ENCODE peak calls at places on chromosomes 7 and 10, in six cellular contexts. L is RWPE1, H is transverse colon, G is ovary, K is activated B cell treated with CpG ODN at 0.5 μM for 24 hours, T is fibroblast of lung. W is an unnamed sample.

GRCh38 chr7:135817576-135817975 is 69.0 kb upstream of the FAM180A start:
- DNase-seq in L (no peak), H (no peak), G (no peak), K (no peak), T (no peak), W (no peak)

GRCh38 chr7:28407643-28408042 is 4.7 kb upstream of the CREB5 start:
- DNase-seq in L (peak; percentile 46), H (peak; percentile 13), G (no peak), K (no peak), T (peak; percentile 49), W (no peak)

GRCh38 chr7:107615910-107616680 is 36.0 kb downstream of the BCAP29 start:
- DNase-seq in L (no peak), H (no peak), G (no peak), K (no peak), T (no peak), W (no peak)

GRCh38 chr7:36048141-36048901 is 104.7 kb upstream of the EEPD1 start:
- DNase-seq in L (peak; percentile 62), H (no peak), G (no peak), K (no peak), T (peak; percentile 90), W (no peak)

GRCh38 chr10:57218382-57218781 is 857.3 kb upstream of the ZWINT start:
- DNase-seq in L (no peak), H (no peak), G (no peak), K (no peak), T (no peak), W (no peak)

GRCh38 chr10:69202332-69202731 is 17.8 kb upstream of the HKDC1 start:
- DNase-seq in L (no peak), H (no peak), G (no peak), K (no peak), T (no peak), W (no peak)

GRCh38 chr10:17951868-17952371 is at the start of gene SLC39A12:
- DNase-seq in L (no peak), H (no peak), G (no peak), K (no peak), T (peak; percentile 80), W (no peak)

GRCh38 chr10:29634764-29635625 is at the start of gene SVIL:
- DNase-seq in L (peak; percentile 61), H (peak; percentile 75), G (peak; percentile 80), K (no peak), T (peak; percentile 81), W (no peak)

GRCh38 chr10:118485641-118486040 is 109.8 kb downstream of the PRLHR start:
- DNase-seq in L (no peak), H (no peak), G (no peak), K (no peak), T (no peak), W (no peak)

GRCh38 chr7:42350801-42351200 is 113.8 kb upstream of the GLI3 start:
- DNase-seq in L (no peak), H (no peak), G (no peak), K (no peak), T (peak; percentile 71), W (no peak)

GRCh38 chr7:21407806-21408480 is 19.9 kb upstream of the SP4 start:
- DNase-seq in L (no peak), H (no peak), G (no peak), K (no peak), T (no peak), W (no peak)

GRCh38 chr7:42691030-42691639 is 220.7 kb downstream of the C7orf25 start:
- DNase-seq in L (peak; percentile 51), H (peak; percentile 12), G (no peak), K (no peak), T (peak; percentile 51), W (no peak)

GRCh38 chr7:86089455-86089854 is 554.3 kb upstream of the GRM3 start:
- DNase-seq in L (no peak), H (no peak), G (no peak), K (no peak), T (no peak), W (no peak)

GRCh38 chr10:24944512-24945255 is 7.7 kb downstream of the PRTFDC1 start:
- DNase-seq in L (peak; percentile 89), H (peak; percentile 69), G (no peak), K (no peak), T (peak; percentile 90), W (no peak)

GRCh38 chr7:154578351-154578750 is 424.6 kb downstream of the PAXIP1 start:
- DNase-seq in L (no peak), H (no peak), G (no peak), K (no peak), T (peak; percentile 71), W (no peak)

DNA sequence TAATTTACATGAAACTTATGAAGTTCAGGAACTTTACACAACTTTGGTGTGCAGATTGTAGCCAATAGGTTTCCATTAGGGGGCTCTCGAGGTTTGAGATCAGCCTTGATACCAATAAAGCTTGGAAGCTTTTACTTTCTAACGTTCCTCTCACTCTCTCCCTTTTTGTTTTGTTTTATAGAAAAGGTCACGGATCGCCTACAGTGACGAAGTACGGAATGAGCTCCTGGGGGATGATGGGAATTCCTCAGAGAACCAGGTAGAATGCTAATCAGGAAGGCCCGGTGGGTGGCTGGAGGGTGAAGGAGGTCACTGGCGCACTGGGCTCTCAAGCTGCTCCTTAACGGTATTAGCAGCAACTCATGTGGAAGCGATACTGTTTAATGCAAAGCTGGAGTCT is 79.9 kb downstream of the VTI1A start:
- DNase-seq in L (no peak), H (no peak), G (no peak), K (no peak), T (no peak), W (no peak)
- TF ChIP-seq CTCF in L (no peak), H (no peak), G (no peak), K (no peak), T (peak; percentile 33), W (no peak)

GRCh38 chr10:61792921-61793320 is 108.6 kb upstream of the ARID5B start:
- DNase-seq in L (no peak), H (no peak), G (no peak), K (no peak), T (no peak), W (no peak)

GRCh38 chr10:61795147-61795546 is 106.4 kb upstream of the ARID5B start:
- DNase-seq in L (no peak), H (no peak), G (no peak), K (no peak), T (no peak), W (no peak)

GRCh38 chr10:61793760-61794713 is 107.5 kb upstream of the ARID5B start:
- DNase-seq in L (no peak), H (no peak), G (no peak), K (no peak), T (peak; percentile 80), W (no peak)

GRCh38 chr10:61796785-61797184 is 104.7 kb upstream of the ARID5B start:
- DNase-seq in L (no peak), H (no peak), G (no peak), K (no peak), T (no peak), W (no peak)

GRCh38 chr10:61795551-61795950 is 105.9 kb upstream of the ARID5B start:
- DNase-seq in L (no peak), H (no peak), G (no peak), K (no peak), T (no peak), W (no peak)
- TF ChIP-seq CTCF in L (no peak), H (no peak), G (no peak), K (no peak), T (peak; percentile 5), W (peak; percentile 28)

GRCh38 chr10:122879339-122880273 is at the start of gene FAM24B:
- DNase-seq in L (peak; percentile 98), H (peak; percentile 95), G (peak; percentile 92), K (peak; percentile 83), T (peak; percentile 94), W (no peak)
- TF ChIP-seq CTCF in L (no peak), H (no peak), G (no peak), K (no peak), T (no peak), W (no peak)

GRCh38 chr10:90579602-90580242 is 278.1 kb downstream of the HTR7 start:
- DNase-seq in L (peak; percentile 19), H (no peak), G (no peak), K (no peak), T (peak; percentile 69), W (no peak)
- TF ChIP-seq CTCF in L (no peak), H (no peak), G (no peak), K (no peak), T (peak; percentile 35), W (peak; percentile 24)

DNA sequence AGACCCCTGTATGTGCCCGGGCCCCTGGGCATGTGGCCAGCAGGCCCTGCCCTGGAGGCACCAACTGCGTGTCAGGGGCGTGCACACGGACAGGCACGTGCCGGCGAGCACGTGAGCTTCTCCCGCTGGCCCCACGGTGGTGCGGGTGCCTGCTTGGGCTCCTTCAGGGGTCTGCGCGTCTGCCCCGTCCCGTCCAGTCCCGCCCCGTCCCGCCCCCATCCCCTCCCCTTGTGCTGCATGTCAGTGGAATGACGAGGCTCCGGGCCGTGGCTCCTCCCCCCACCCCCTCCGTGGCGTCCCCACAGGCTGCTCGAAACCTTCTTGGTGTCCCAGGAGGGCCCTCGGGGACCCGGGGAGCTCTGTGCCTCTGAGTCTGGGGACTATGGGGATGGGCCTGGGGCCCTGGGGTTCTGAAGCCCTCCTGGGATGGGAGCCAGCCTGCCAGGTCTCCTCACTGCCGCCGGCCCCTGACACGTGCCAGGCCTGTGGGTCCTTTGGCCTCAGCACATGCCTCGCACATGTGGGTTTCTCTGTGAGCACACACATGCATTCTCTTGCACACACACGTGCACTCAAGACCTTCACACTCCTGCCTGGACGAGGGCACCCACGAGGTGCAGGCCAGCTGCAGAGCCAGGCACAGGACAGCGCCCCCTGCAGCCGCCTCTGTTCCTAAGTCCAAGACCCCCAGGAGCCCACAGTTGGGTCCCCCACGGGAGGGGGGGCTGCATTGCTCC is 27.5 kb upstream of the AMZ1 start:
- DNase-seq in L (no peak), H (no peak), G (no peak), K (no peak), T (no peak), W (no peak)
- TF ChIP-seq CTCF in L (peak; percentile 30), H (no peak), G (no peak), K (no peak), T (peak; percentile 32), W (peak; percentile 31)

DNA sequence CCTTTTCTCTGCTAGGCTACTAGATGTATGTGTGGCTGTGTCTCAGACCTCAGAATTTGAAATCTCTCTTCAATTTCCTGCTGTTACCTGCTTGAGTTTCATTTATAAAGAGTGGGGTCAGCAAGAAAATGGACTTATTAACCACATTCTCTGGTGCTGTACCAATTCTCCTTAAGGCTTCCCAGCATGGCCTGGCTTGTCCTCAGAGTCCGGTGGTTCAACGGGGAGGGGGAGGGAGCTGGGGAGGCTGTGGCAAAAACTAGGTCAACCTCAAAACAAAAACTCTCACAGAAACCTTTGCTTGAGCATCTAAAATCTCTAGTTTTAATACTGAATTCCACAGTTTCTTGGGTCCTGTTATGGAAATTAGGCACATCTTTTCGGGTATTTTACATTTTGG is 389.1 kb upstream of the COBL start:
- DNase-seq in L (no peak), H (no peak), G (no peak), K (no peak), T (no peak), W (no peak)
- TF ChIP-seq CTCF in L (no peak), H (no peak), G (no peak), K (no peak), T (no peak), W (no peak)

W was measured in progenitor cell of endocrine pancreas.